ENCODE peak calls at places on chromosome 21, in nine cellular contexts. One of them, this sample, is unnamed.

GRCh38 chr21:39016740-39017315 is 166.4 kb downstream of the PSMG1 start:
- DNase-seq in nephron progenitor cell: no peak
- DNase-seq in sigmoid colon: no peak
- DNase-seq in brain microvascular endothelial cell: no peak
- DNase-seq in GM13977: peak
- DNase-seq in neural progenitor cell: no peak
- DNase-seq in body of pancreas: peak
- DNase-seq in WERI-Rb-1: no peak
- DNase-seq in ovary: no peak
- DNase-seq in this sample: no peak

GRCh38 chr21:31987696-31988095 is 114.9 kb downstream of the HUNK start:
- DNase-seq in nephron progenitor cell: no peak
- DNase-seq in body of pancreas: no peak
- DNase-seq in neural progenitor cell: no peak
- DNase-seq in ovary: no peak
- DNase-seq in brain microvascular endothelial cell: no peak
- DNase-seq in GM13977: no peak
- DNase-seq in WERI-Rb-1: no peak
- DNase-seq in sigmoid colon: no peak
- DNase-seq in this sample: no peak

GRCh38 chr21:35072557-35072956 is 23.5 kb upstream of the RUNX1 start:
- DNase-seq in brain microvascular endothelial cell: no peak
- DNase-seq in neural progenitor cell: no peak
- DNase-seq in WERI-Rb-1: no peak
- DNase-seq in GM13977: no peak
- DNase-seq in ovary: peak
- DNase-seq in nephron progenitor cell: no peak
- DNase-seq in sigmoid colon: no peak
- DNase-seq in body of pancreas: no peak
- DNase-seq in this sample: no peak

GRCh38 chr21:32410291-32410690 is 2.2 kb upstream of the EVA1C start:
- DNase-seq in neural progenitor cell: no peak
- DNase-seq in body of pancreas: peak
- DNase-seq in ovary: no peak
- DNase-seq in WERI-Rb-1: no peak
- DNase-seq in brain microvascular endothelial cell: no peak
- DNase-seq in nephron progenitor cell: no peak
- DNase-seq in sigmoid colon: no peak
- DNase-seq in GM13977: no peak
- DNase-seq in this sample: no peak

GRCh38 chr21:18722193-18722592 is 318.6 kb upstream of the TMPRSS15 start:
- DNase-seq in neural progenitor cell: no peak
- DNase-seq in ovary: no peak
- DNase-seq in WERI-Rb-1: no peak
- DNase-seq in brain microvascular endothelial cell: no peak
- DNase-seq in sigmoid colon: no peak
- DNase-seq in nephron progenitor cell: no peak
- DNase-seq in body of pancreas: no peak
- DNase-seq in GM13977: no peak
- DNase-seq in this sample: no peak

GRCh38 chr21:8992731-8993174 is 1528.6 kb upstream of the TPTE start:
- DNase-seq in ovary: no peak
- DNase-seq in brain microvascular endothelial cell: no peak
- DNase-seq in GM13977: no peak
- DNase-seq in WERI-Rb-1: no peak
- DNase-seq in body of pancreas: no peak
- DNase-seq in neural progenitor cell: no peak
- DNase-seq in sigmoid colon: peak
- DNase-seq in nephron progenitor cell: no peak
- DNase-seq in this sample: no peak

GRCh38 chr21:28298251-28298672 is 694.4 kb downstream of the LTN1 start:
- DNase-seq in nephron progenitor cell: no peak
- DNase-seq in ovary: no peak
- DNase-seq in GM13977: no peak
- DNase-seq in body of pancreas: no peak
- DNase-seq in neural progenitor cell: no peak
- DNase-seq in WERI-Rb-1: no peak
- DNase-seq in brain microvascular endothelial cell: no peak
- DNase-seq in sigmoid colon: no peak
- DNase-seq in this sample: no peak

GRCh38 chr21:33750017-33750416 is 107.7 kb downstream of the ITSN1 start:
- DNase-seq in nephron progenitor cell: no peak
- DNase-seq in WERI-Rb-1: no peak
- DNase-seq in brain microvascular endothelial cell: no peak
- DNase-seq in GM13977: no peak
- DNase-seq in body of pancreas: no peak
- DNase-seq in ovary: no peak
- DNase-seq in sigmoid colon: no peak
- DNase-seq in neural progenitor cell: no peak
- DNase-seq in this sample: no peak

GRCh38 chr21:31530364-31530763 is 129.1 kb upstream of the SOD1 start:
- DNase-seq in GM13977: no peak
- DNase-seq in neural progenitor cell: no peak
- DNase-seq in WERI-Rb-1: no peak
- DNase-seq in nephron progenitor cell: no peak
- DNase-seq in ovary: no peak
- DNase-seq in sigmoid colon: no peak
- DNase-seq in body of pancreas: no peak
- DNase-seq in brain microvascular endothelial cell: no peak
- DNase-seq in this sample: no peak

DNA sequence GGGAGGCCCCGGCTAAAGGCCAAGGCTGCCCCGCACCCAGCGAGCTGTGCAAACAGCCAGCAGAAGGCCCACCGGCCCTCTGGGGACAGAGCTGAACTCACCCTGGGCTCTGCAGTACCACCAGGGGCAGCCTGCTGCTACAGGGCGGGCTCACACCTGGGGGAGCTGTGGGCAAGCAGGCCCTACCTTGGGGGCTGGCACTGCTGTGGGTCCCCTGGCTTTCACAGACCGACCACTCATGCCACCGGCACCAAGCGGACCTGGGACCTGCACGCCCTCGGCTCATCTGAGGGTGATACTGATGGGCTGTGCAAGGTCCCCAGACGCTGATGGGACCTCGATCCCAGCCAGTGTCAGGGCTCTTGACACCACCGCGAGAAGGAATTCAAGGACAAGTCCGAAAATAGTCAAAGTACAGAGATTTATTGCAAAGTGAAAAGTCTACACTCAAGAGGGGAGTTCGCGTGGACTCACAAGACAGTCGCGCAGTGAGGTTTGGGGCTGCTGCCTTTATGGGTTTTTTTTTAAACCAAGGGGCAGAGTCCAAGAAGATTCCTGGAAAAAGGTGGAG is 61.0 kb upstream of the ADARB1 start:
- DNase-seq in ovary: peak
- DNase-seq in nephron progenitor cell: no peak
- DNase-seq in GM13977: no peak
- DNase-seq in body of pancreas: no peak
- DNase-seq in sigmoid colon: peak
- DNase-seq in brain microvascular endothelial cell: no peak
- DNase-seq in neural progenitor cell: no peak
- DNase-seq in WERI-Rb-1: peak
- DNase-seq in this sample: no peak
- TF ChIP-seq CTCF in ovary: no peak
- TF ChIP-seq CTCF in nephron progenitor cell: no peak
- TF ChIP-seq CTCF in GM13977: no peak
- TF ChIP-seq CTCF in body of pancreas: no peak
- TF ChIP-seq CTCF in sigmoid colon: no peak
- TF ChIP-seq CTCF in brain microvascular endothelial cell: peak
- TF ChIP-seq CTCF in neural progenitor cell: no peak
- TF ChIP-seq CTCF in WERI-Rb-1: peak
- TF ChIP-seq CTCF in this sample: no peak

DNA sequence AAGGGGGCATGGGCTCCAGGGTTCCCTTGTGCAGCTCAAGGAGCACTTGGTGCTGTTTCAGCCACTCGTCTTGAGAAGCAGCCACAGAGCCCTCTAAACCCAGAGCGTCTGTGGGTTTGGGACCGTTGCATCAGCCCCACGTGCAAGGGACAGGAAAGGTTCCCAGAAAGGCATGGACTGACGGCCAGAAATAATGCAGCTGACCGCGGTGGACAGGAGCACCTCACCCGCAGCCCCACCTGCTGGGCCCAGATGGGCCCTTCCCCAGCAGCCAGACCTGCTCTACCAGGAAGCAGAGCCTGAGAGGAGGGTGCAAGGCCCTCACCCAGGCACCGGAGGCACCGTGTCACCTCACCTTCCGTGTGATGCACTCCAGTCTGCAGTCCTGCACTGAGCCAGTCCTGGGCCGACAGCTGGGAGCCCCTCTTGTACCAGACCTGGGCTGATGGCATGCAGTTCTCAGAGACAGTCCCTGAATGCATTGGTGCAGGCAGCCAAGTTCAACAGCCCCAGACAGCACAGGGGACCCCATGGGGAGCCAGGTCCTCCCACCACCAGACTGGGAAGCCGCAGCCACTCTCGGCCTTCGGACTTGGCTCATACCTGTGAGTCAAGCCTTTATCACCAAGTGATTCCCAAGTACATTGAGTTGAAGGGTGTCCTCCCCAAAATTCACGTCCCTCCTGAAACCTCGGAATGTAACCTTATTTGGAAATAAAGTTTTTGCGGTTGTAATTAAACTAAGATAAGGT is 4.8 kb upstream of the TFF3 start:
- DNase-seq in neural progenitor cell: no peak
- DNase-seq in nephron progenitor cell: no peak
- DNase-seq in WERI-Rb-1: peak
- DNase-seq in body of pancreas: peak
- DNase-seq in sigmoid colon: peak
- DNase-seq in GM13977: no peak
- DNase-seq in ovary: no peak
- DNase-seq in brain microvascular endothelial cell: no peak
- DNase-seq in this sample: peak
- TF ChIP-seq CTCF in neural progenitor cell: no peak
- TF ChIP-seq CTCF in nephron progenitor cell: no peak
- TF ChIP-seq CTCF in WERI-Rb-1: peak
- TF ChIP-seq CTCF in body of pancreas: no peak
- TF ChIP-seq CTCF in sigmoid colon: no peak
- TF ChIP-seq CTCF in GM13977: no peak
- TF ChIP-seq CTCF in ovary: no peak
- TF ChIP-seq CTCF in brain microvascular endothelial cell: no peak
- TF ChIP-seq CTCF in this sample: no peak

GRCh38 chr21:14991957-14992356 is 72.8 kb downstream of the NRIP1 start:
- DNase-seq in body of pancreas: no peak
- DNase-seq in GM13977: no peak
- DNase-seq in WERI-Rb-1: no peak
- DNase-seq in nephron progenitor cell: no peak
- DNase-seq in ovary: no peak
- DNase-seq in brain microvascular endothelial cell: peak
- DNase-seq in neural progenitor cell: no peak
- DNase-seq in sigmoid colon: no peak
- DNase-seq in this sample: no peak

GRCh38 chr21:14985306-14985705 is 79.5 kb downstream of the NRIP1 start:
- DNase-seq in sigmoid colon: no peak
- DNase-seq in GM13977: no peak
- DNase-seq in nephron progenitor cell: no peak
- DNase-seq in WERI-Rb-1: no peak
- DNase-seq in brain microvascular endothelial cell: no peak
- DNase-seq in neural progenitor cell: no peak
- DNase-seq in ovary: no peak
- DNase-seq in body of pancreas: no peak
- DNase-seq in this sample: no peak

GRCh38 chr21:14989359-14989758 is 75.4 kb downstream of the NRIP1 start:
- DNase-seq in GM13977: no peak
- DNase-seq in WERI-Rb-1: no peak
- DNase-seq in brain microvascular endothelial cell: no peak
- DNase-seq in sigmoid colon: no peak
- DNase-seq in body of pancreas: peak
- DNase-seq in nephron progenitor cell: no peak
- DNase-seq in ovary: peak
- DNase-seq in neural progenitor cell: no peak
- DNase-seq in this sample: no peak

GRCh38 chr21:14987370-14988170 is 77.2 kb downstream of the NRIP1 start:
- DNase-seq in GM13977: no peak
- DNase-seq in WERI-Rb-1: no peak
- DNase-seq in body of pancreas: no peak
- DNase-seq in nephron progenitor cell: no peak
- DNase-seq in neural progenitor cell: no peak
- DNase-seq in sigmoid colon: no peak
- DNase-seq in ovary: no peak
- DNase-seq in brain microvascular endothelial cell: no peak
- DNase-seq in this sample: no peak

DNA sequence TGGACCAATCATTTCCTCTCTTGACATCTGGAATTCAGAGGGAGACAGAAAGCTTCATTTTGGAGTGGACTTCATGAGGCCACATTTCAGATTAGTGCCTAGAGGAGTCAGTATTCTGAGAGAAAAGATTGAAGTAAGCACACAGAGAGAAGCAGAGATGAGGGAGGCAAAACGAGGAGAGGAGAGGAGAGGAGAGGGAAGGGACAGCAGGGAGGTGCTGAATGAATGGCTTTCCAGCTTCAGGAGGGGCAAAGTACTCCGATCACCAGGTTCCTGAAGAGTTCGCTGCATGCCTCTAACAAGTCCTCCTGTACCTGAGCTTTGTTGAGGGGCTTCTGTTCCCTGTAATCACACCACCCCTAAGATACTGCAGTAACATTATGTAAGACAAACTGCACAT is 76.0 kb downstream of the NRIP1 start:
- DNase-seq in nephron progenitor cell: no peak
- DNase-seq in neural progenitor cell: peak
- DNase-seq in brain microvascular endothelial cell: no peak
- DNase-seq in WERI-Rb-1: no peak
- DNase-seq in body of pancreas: no peak
- DNase-seq in sigmoid colon: no peak
- DNase-seq in GM13977: no peak
- DNase-seq in ovary: no peak
- DNase-seq in this sample: no peak
- TF ChIP-seq CTCF in nephron progenitor cell: no peak
- TF ChIP-seq CTCF in neural progenitor cell: no peak
- TF ChIP-seq CTCF in brain microvascular endothelial cell: no peak
- TF ChIP-seq CTCF in WERI-Rb-1: no peak
- TF ChIP-seq CTCF in body of pancreas: no peak
- TF ChIP-seq CTCF in sigmoid colon: no peak
- TF ChIP-seq CTCF in GM13977: no peak
- TF ChIP-seq CTCF in ovary: no peak
- TF ChIP-seq CTCF in this sample: no peak

DNA sequence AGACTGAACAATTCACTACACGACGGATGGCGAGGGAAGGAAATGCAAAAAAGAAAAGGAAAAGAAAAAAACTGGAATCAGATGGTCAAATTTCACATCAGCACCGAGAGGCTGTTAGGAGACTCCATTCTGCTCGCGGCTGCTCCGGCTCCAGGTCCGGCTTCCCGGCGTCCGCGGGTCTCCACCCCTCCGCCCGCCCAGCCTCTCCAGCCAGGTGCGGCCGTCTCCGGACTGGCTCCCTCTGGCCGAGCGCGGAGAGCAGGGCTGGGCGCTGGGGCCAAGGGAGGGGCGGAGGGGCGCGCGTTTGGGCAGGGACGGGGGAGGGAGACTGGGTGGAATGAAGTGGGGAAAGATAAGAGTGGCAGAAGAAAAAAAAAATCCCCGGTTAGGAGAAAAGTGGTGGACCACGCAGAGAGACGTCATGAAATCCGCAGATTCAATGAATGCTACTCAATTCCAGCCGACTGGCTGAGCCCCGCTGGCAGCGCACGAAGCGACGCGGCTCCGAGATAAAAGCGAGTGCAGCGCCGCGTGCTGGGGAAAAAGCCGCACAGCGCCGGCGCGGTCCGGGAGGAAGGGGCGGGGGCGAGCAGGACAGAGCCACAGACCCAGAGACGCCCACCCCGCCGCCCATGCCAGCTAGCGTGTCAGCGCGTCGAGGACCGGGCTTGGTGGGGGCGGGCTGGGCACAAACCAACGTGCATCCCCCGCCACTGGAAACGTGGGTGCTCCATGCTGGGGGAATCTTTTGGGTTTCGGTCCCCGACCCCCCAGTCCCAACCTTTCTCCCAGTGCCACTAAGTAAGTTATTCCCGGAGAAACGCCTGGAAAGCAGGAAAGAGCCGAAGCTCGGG is at the start of gene KCNJ6:
- DNase-seq in nephron progenitor cell: peak
- DNase-seq in sigmoid colon: no peak
- DNase-seq in GM13977: no peak
- DNase-seq in neural progenitor cell: peak
- DNase-seq in WERI-Rb-1: peak
- DNase-seq in ovary: no peak
- DNase-seq in brain microvascular endothelial cell: peak
- DNase-seq in body of pancreas: peak
- DNase-seq in this sample: no peak
- TF ChIP-seq CTCF in nephron progenitor cell: peak
- TF ChIP-seq CTCF in sigmoid colon: no peak
- TF ChIP-seq CTCF in GM13977: peak
- TF ChIP-seq CTCF in neural progenitor cell: peak
- TF ChIP-seq CTCF in WERI-Rb-1: peak
- TF ChIP-seq CTCF in ovary: no peak
- TF ChIP-seq CTCF in brain microvascular endothelial cell: peak
- TF ChIP-seq CTCF in body of pancreas: peak
- TF ChIP-seq CTCF in this sample: no peak

This sample was measured in Calu3.